ENCODE peak calls at places on chromosomes 16 and 17, in nine cellular contexts. One of them, this sample, is unnamed.

GRCh38 chr17:73308017-73308823 is 3.6 kb downstream of the CDC42EP4 start:
- DNase-seq in T-helper 17 cell: no peak
- DNase-seq in epithelial cell of esophagus: peak
- DNase-seq in EL: peak
- DNase-seq in fibroblast of the conjunctiva: no peak
- DNase-seq in GF-D8: no peak
- DNase-seq in lower leg skin: peak
- DNase-seq in AML-193: peak
- DNase-seq in neuronal stem cell: no peak
- DNase-seq in this sample: no peak

GRCh38 chr16:28511031-28511430 is 4.4 kb upstream of the IL27 start:
- DNase-seq in T-helper 17 cell: no peak
- DNase-seq in epithelial cell of esophagus: peak
- DNase-seq in EL: no peak
- DNase-seq in fibroblast of the conjunctiva: no peak
- DNase-seq in GF-D8: no peak
- DNase-seq in lower leg skin: no peak
- DNase-seq in AML-193: no peak
- DNase-seq in neuronal stem cell: no peak
- DNase-seq in this sample: no peak

GRCh38 chr17:9991796-9992195 is 86.7 kb upstream of the RCVRN start:
- DNase-seq in T-helper 17 cell: no peak
- DNase-seq in epithelial cell of esophagus: no peak
- DNase-seq in EL: no peak
- DNase-seq in fibroblast of the conjunctiva: no peak
- DNase-seq in GF-D8: no peak
- DNase-seq in lower leg skin: no peak
- DNase-seq in AML-193: no peak
- DNase-seq in neuronal stem cell: no peak
- DNase-seq in this sample: no peak

GRCh38 chr16:4696905-4697866 is 3.8 kb downstream of the NUDT16L1 start:
- DNase-seq in T-helper 17 cell: no peak
- DNase-seq in epithelial cell of esophagus: no peak
- DNase-seq in EL: no peak
- DNase-seq in fibroblast of the conjunctiva: no peak
- DNase-seq in GF-D8: no peak
- DNase-seq in lower leg skin: peak
- DNase-seq in AML-193: no peak
- DNase-seq in neuronal stem cell: no peak
- DNase-seq in this sample: no peak

GRCh38 chr17:66347661-66348604 is 45.5 kb downstream of the PRKCA start:
- DNase-seq in T-helper 17 cell: no peak
- DNase-seq in epithelial cell of esophagus: peak
- DNase-seq in EL: peak
- DNase-seq in fibroblast of the conjunctiva: peak
- DNase-seq in GF-D8: no peak
- DNase-seq in lower leg skin: no peak
- DNase-seq in AML-193: no peak
- DNase-seq in neuronal stem cell: no peak
- DNase-seq in this sample: no peak

GRCh38 chr16:23339781-23340180 is 37.7 kb downstream of the SCNN1B start:
- DNase-seq in T-helper 17 cell: no peak
- DNase-seq in epithelial cell of esophagus: peak
- DNase-seq in EL: no peak
- DNase-seq in fibroblast of the conjunctiva: no peak
- DNase-seq in GF-D8: no peak
- DNase-seq in lower leg skin: no peak
- DNase-seq in AML-193: no peak
- DNase-seq in neuronal stem cell: no peak
- DNase-seq in this sample: no peak

GRCh38 chr16:83878838-83879237 is 20.1 kb upstream of the MLYCD start:
- DNase-seq in T-helper 17 cell: no peak
- DNase-seq in epithelial cell of esophagus: peak
- DNase-seq in EL: peak
- DNase-seq in fibroblast of the conjunctiva: peak
- DNase-seq in GF-D8: no peak
- DNase-seq in lower leg skin: no peak
- DNase-seq in AML-193: peak
- DNase-seq in neuronal stem cell: no peak
- DNase-seq in this sample: no peak

GRCh38 chr16:65224994-65225393 is 103.1 kb upstream of the CDH11 start:
- DNase-seq in T-helper 17 cell: no peak
- DNase-seq in epithelial cell of esophagus: no peak
- DNase-seq in EL: no peak
- DNase-seq in fibroblast of the conjunctiva: no peak
- DNase-seq in GF-D8: no peak
- DNase-seq in lower leg skin: no peak
- DNase-seq in AML-193: no peak
- DNase-seq in neuronal stem cell: no peak
- DNase-seq in this sample: no peak

GRCh38 chr17:38725066-38725465 is 5.1 kb upstream of the CISD3 start:
- DNase-seq in T-helper 17 cell: no peak
- DNase-seq in epithelial cell of esophagus: no peak
- DNase-seq in EL: no peak
- DNase-seq in fibroblast of the conjunctiva: no peak
- DNase-seq in GF-D8: no peak
- DNase-seq in lower leg skin: no peak
- DNase-seq in AML-193: no peak
- DNase-seq in neuronal stem cell: no peak
- DNase-seq in this sample: no peak

GRCh38 chr17:45200701-45201100 is 21.0 kb upstream of the FMNL1 start:
- DNase-seq in T-helper 17 cell: no peak
- DNase-seq in epithelial cell of esophagus: peak
- DNase-seq in EL: no peak
- DNase-seq in fibroblast of the conjunctiva: peak
- DNase-seq in GF-D8: peak
- DNase-seq in lower leg skin: peak
- DNase-seq in AML-193: peak
- DNase-seq in neuronal stem cell: no peak
- DNase-seq in this sample: no peak

GRCh38 chr17:1137465-1137894 is 42.3 kb downstream of the ABR start:
- DNase-seq in T-helper 17 cell: no peak
- DNase-seq in epithelial cell of esophagus: peak
- DNase-seq in EL: no peak
- DNase-seq in fibroblast of the conjunctiva: no peak
- DNase-seq in GF-D8: no peak
- DNase-seq in lower leg skin: no peak
- DNase-seq in AML-193: no peak
- DNase-seq in neuronal stem cell: no peak
- DNase-seq in this sample: peak

GRCh38 chr17:76537288-76537577 is 276 bp downstream of the CYGB start:
- DNase-seq in T-helper 17 cell: no peak
- DNase-seq in epithelial cell of esophagus: peak
- DNase-seq in EL: no peak
- DNase-seq in fibroblast of the conjunctiva: no peak
- DNase-seq in GF-D8: no peak
- DNase-seq in lower leg skin: no peak
- DNase-seq in AML-193: no peak
- DNase-seq in neuronal stem cell: no peak
- DNase-seq in this sample: no peak

GRCh38 chr16:15810411-15810810 is 46.4 kb downstream of the MYH11 start:
- DNase-seq in T-helper 17 cell: no peak
- DNase-seq in epithelial cell of esophagus: no peak
- DNase-seq in EL: no peak
- DNase-seq in fibroblast of the conjunctiva: no peak
- DNase-seq in GF-D8: no peak
- DNase-seq in lower leg skin: no peak
- DNase-seq in AML-193: no peak
- DNase-seq in neuronal stem cell: no peak
- DNase-seq in this sample: no peak

GRCh38 chr16:85002643-85003042 is 8.7 kb downstream of the ZDHHC7 start:
- DNase-seq in T-helper 17 cell: no peak
- DNase-seq in epithelial cell of esophagus: no peak
- DNase-seq in EL: no peak
- DNase-seq in fibroblast of the conjunctiva: no peak
- DNase-seq in GF-D8: no peak
- DNase-seq in lower leg skin: no peak
- DNase-seq in AML-193: no peak
- DNase-seq in neuronal stem cell: no peak
- DNase-seq in this sample: no peak

GRCh38 chr16:11418506-11418905 is 73.2 kb downstream of the RMI2 start:
- DNase-seq in T-helper 17 cell: no peak
- DNase-seq in epithelial cell of esophagus: no peak
- DNase-seq in EL: no peak
- DNase-seq in fibroblast of the conjunctiva: no peak
- DNase-seq in GF-D8: peak
- DNase-seq in lower leg skin: no peak
- DNase-seq in AML-193: no peak
- DNase-seq in neuronal stem cell: no peak
- DNase-seq in this sample: no peak